ENCODE peak calls at places on chromosomes 11 and 22, in seven cellular contexts. Y is GM12865, V is neural crest cell, B is BJ, O is thoracic aorta, D is lung, J is lower leg skin. C is an unnamed sample.

GRCh38 chr11:17206448-17206847 is 1.3 kb downstream of the PIK3C2A start:
- DNase-seq in V (no peak), Y (no peak), J (no peak), D (no peak), O (no peak), B (no peak), C (no peak)

GRCh38 chr11:61863548-61864081 is 27.7 kb downstream of the FADS3 start:
- DNase-seq in B (no peak), O (no peak), Y (no peak), J (no peak), V (no peak), D (no peak), C (no peak)

GRCh38 chr11:19511413-19512183 is 201.0 kb upstream of the NAV2 start:
- DNase-seq in D (peak), J (no peak), V (no peak), Y (no peak), O (peak), B (no peak), C (no peak)

GRCh38 chr22:37639070-37639760 is at the start of gene SH3BP1:
- DNase-seq in O (no peak), Y (peak), V (peak), B (no peak), J (no peak), D (no peak), C (peak)

GRCh38 chr11:72695354-72695753 is 21.1 kb upstream of the PDE2A start:
- DNase-seq in O (no peak), D (no peak), J (no peak), B (no peak), V (no peak), Y (no peak), C (no peak)

GRCh38 chr11:3866206-3866605 is 10.7 kb downstream of the STIM1 start:
- DNase-seq in J (no peak), B (no peak), O (no peak), Y (peak), D (peak), V (no peak), C (no peak)

GRCh38 chr11:67382481-67383136 is 9.2 kb upstream of the RAD9A start:
- DNase-seq in J (peak), V (peak), O (no peak), B (no peak), Y (peak), D (peak), C (peak)

GRCh38 chr11:47514825-47515647 is 37.9 kb downstream of the CELF1 start:
- DNase-seq in B (peak), J (no peak), V (no peak), Y (peak), D (no peak), O (no peak), C (no peak)

GRCh38 chr22:42114721-42115120 is 15.9 kb downstream of the CYP2D6 start:
- DNase-seq in D (no peak), O (no peak), V (peak), Y (peak), J (no peak), B (no peak), C (no peak)

GRCh38 chr11:97996762-97997161 is 1024.0 kb upstream of the CNTN5 start:
- DNase-seq in Y (no peak), O (no peak), B (no peak), J (no peak), V (no peak), D (no peak), C (no peak)

GRCh38 chr11:99410636-99411035 is 389.9 kb downstream of the CNTN5 start:
- DNase-seq in V (no peak), Y (no peak), B (no peak), J (no peak), D (no peak), O (no peak), C (no peak)

GRCh38 chr11:27201454-27202302 is 161.1 kb downstream of the BBOX1 start:
- DNase-seq in J (peak), Y (no peak), D (peak), O (peak), V (no peak), B (peak), C (no peak)

GRCh38 chr11:76761959-76762358 is 21.2 kb upstream of the TSKU start:
- DNase-seq in J (no peak), O (no peak), Y (no peak), B (no peak), D (no peak), V (no peak), C (no peak)

GRCh38 chr22:43226368-43226979 is 39.5 kb upstream of the TTLL12 start:
- DNase-seq in B (no peak), Y (no peak), O (no peak), J (no peak), D (no peak), V (peak), C (no peak)

GRCh38 chr22:27801197-27801615 is 350 bp downstream of the MN1 start:
- DNase-seq in V (peak), J (no peak), D (no peak), O (no peak), Y (peak), B (no peak), C (peak)

GRCh38 chr22:31609716-31610115 is 52.3 kb downstream of the PISD start:
- DNase-seq in V (no peak), D (no peak), B (no peak), O (no peak), J (no peak), Y (no peak), C (no peak)

DNA sequence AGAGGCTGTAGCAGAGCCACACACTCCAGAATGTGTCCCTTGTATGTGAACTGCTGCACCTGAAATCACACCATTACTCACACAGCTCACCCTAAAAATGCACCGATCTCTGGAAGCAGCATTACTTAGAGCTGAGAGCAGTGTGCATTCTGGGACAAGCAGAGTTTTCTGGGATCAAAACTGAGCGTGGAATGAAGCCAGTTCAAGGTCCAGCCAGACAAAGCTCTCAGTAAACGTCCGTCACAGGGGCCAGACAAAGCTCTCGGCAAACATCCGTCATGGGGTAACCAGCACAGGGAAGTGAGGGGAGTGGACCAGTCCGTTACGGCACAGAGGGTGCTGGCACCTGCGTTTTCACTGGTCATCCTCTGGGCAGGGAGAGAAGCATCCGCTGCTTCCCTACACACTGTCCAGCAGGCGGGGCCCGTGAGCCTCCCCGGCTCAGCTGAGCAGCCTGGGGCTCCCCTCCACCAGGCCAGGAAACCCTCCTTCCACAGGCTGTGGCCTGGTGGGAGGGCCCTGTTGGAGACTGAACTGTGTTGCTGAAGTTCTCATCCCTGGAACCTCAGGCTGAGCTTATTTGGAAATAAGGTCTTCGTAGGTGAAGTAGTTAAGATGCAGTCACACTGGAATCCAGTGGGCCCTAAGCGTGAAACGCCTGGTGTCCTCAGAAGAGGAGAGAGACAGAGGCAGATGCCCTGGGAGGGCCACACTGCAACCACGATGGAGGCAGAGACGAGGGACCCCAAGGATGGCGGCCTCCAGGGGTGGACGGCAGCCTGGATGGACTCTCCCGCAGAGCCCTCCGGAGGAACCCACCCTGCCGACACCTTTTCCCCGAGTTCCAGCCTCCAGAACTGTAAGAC is 883.9 kb downstream of the BRD1 start:
- DNase-seq in O (no peak), Y (no peak), J (peak), D (peak), B (no peak), V (peak), C (no peak)
- TF ChIP-seq CTCF in O (peak), Y (no peak), J (no peak), D (no peak), B (no peak), V (peak), C (no peak)

GRCh38 chr11:123033895-123034294 is 28.0 kb downstream of the HSPA8 start:
- DNase-seq in D (no peak), B (no peak), J (no peak), Y (no peak), O (no peak), V (no peak), C (no peak)
- TF ChIP-seq CTCF in D (no peak), B (peak), J (no peak), Y (peak), O (no peak), V (no peak), C (no peak)

GRCh38 chr11:22730319-22730718 is 63.9 kb downstream of the GAS2 start:
- DNase-seq in O (no peak), B (no peak), D (no peak), V (no peak), J (no peak), Y (peak), C (peak)
- TF ChIP-seq CTCF in O (no peak), B (no peak), D (no peak), V (peak), J (no peak), Y (peak), C (no peak)

GRCh38 chr11:42974510-42974909 is 337.3 kb upstream of the API5 start:
- DNase-seq in J (no peak), O (no peak), B (no peak), D (no peak), V (no peak), Y (no peak), C (no peak)
- TF ChIP-seq CTCF in J (no peak), O (no peak), B (no peak), D (no peak), V (peak), Y (no peak), C (no peak)

GRCh38 chr11:133732109-133732508 is 113.2 kb downstream of the SPATA19 start:
- DNase-seq in D (no peak), V (no peak), Y (no peak), O (no peak), J (no peak), B (no peak), C (no peak)
- TF ChIP-seq CTCF in D (no peak), V (no peak), Y (no peak), O (no peak), J (no peak), B (no peak), C (no peak)

C was measured in GM13976.